ENCODE peak calls at places on chromosomes 7 and 10, in seven cellular contexts. B is suprapubic skin, P is OCI-LY7, V is right lobe of liver, S is PC-3, U is neural progenitor cell, Z is A549. D is an unnamed sample. For H3K9me3, the result is how much of the 10 kb centered on the place peaks cover.

GRCh38 chr7:74187915-74188675 is 13.9 kb downstream of the EIF4H start:
- DNase-seq in B (no peak), S (peak), U (no peak), Z (no peak), V (no peak), P (no peak), D (no peak)

GRCh38 chr10:49187044-49187484 is 1.1 kb downstream of the TMEM273 start:
- DNase-seq in V (no peak), B (no peak), Z (no peak), S (no peak), U (no peak), P (no peak), D (no peak)

GRCh38 chr7:51324206-51324884 is 7.7 kb upstream of the COBL start:
- DNase-seq in U (no peak), P (no peak), V (no peak), Z (no peak), S (no peak), B (no peak), D (no peak)

GRCh38 chr7:116809636-116810266 is 52.6 kb upstream of the CAPZA2 start:
- DNase-seq in P (peak), U (peak), V (no peak), Z (no peak), B (no peak), S (peak), D (peak)

GRCh38 chr7:106346678-106347217 is 62.0 kb upstream of the NAMPT start:
- DNase-seq in V (no peak), P (no peak), U (no peak), B (no peak), S (peak), Z (peak), D (no peak)

GRCh38 chr7:151705744-151706567 is 171.0 kb downstream of the PRKAG2 start:
- DNase-seq in B (no peak), V (no peak), S (peak), Z (peak), P (peak), U (peak), D (peak)

GRCh38 chr10:43671659-43672555 is 23.2 kb upstream of the ZNF32 start:
- DNase-seq in V (no peak), Z (peak), S (peak), B (no peak), U (peak), P (peak), D (peak)

GRCh38 chr7:44184221-44184873 is 4.9 kb downstream of the GCK start:
- DNase-seq in P (no peak), V (no peak), S (peak), B (no peak), Z (peak), U (peak), D (peak)

GRCh38 chr7:155216475-155217272 is 81.0 kb upstream of the INSIG1 start:
- DNase-seq in S (peak), P (no peak), V (no peak), Z (no peak), U (no peak), B (peak), D (no peak)

GRCh38 chr7:2151235-2151634 is 81.5 kb downstream of the MAD1L1 start:
- DNase-seq in B (no peak), P (no peak), Z (no peak), S (no peak), V (peak), U (no peak), D (no peak)

GRCh38 chr7:26612742-26613141 is 251.6 kb downstream of the SKAP2 start:
- DNase-seq in S (peak), B (no peak), V (no peak), Z (no peak), P (no peak), U (no peak), D (no peak)

GRCh38 chr10:120217736-120218135 is 239.3 kb upstream of the PLPP4 start:
- DNase-seq in P (no peak), Z (no peak), U (no peak), B (no peak), V (no peak), S (no peak), D (peak)

GRCh38 chr10:124701435-124701834 is 42.7 kb downstream of the FAM53B start:
- DNase-seq in U (no peak), Z (no peak), S (no peak), P (no peak), V (peak), B (no peak), D (no peak)

GRCh38 chr10:100654835-100655759 is 90.3 kb upstream of the PAX2 start:
- DNase-seq in S (no peak), B (no peak), U (peak), Z (no peak), V (no peak), P (no peak), D (peak)

GRCh38 chr10:49645417-49646255 is 31.8 kb downstream of the CHAT start:
- DNase-seq in U (peak), B (no peak), S (no peak), V (no peak), Z (no peak), P (no peak), D (no peak)

GRCh38 chr7:104267701-104268368 is 60.0 kb upstream of the ORC5 start:
- DNase-seq in P (peak), B (no peak), U (no peak), V (no peak), S (peak), Z (peak), D (no peak)

GRCh38 chr7:148772297-148773089 is 73.8 kb downstream of the CUL1 start:
- DNase-seq in U (no peak), Z (peak), P (no peak), V (no peak), S (peak), B (no peak), D (peak)

GRCh38 chr7:55018361-55019328 is at the start of gene EGFR:
- DNase-seq in U (peak), S (peak), Z (peak), P (no peak), B (peak), V (peak), D (peak)

GRCh38 chr10:59002011-59002410 is 174.4 kb upstream of the PHYHIPL start:
- DNase-seq in Z (no peak), V (no peak), U (no peak), P (no peak), B (no peak), S (no peak), D (no peak)

GRCh38 chr7:74292757-74293576 is 3.8 kb downstream of the CLIP2 start:
- DNase-seq in S (no peak), P (no peak), U (no peak), V (no peak), B (no peak), Z (no peak), D (no peak)

GRCh38 chr10:47059606-47060311 is 148.5 kb downstream of the PTPN20 start:
- DNase-seq in U (no peak), S (no peak), P (no peak), Z (no peak), B (no peak), V (no peak), D (no peak)

GRCh38 chr10:91381562-91381923 is 28.6 kb upstream of the HECTD2 start:
- DNase-seq in Z (no peak), V (no peak), U (peak), S (no peak), P (no peak), B (no peak), D (no peak)

GRCh38 chr7:49717547-49717946 is 55.9 kb upstream of the VWC2 start:
- DNase-seq in P (no peak), Z (no peak), S (no peak), V (no peak), B (no peak), U (no peak), D (no peak)

GRCh38 chr7:158809596-158809995 is 19.7 kb downstream of the ESYT2 start:
- DNase-seq in S (no peak), Z (no peak), V (no peak), B (no peak), P (no peak), U (no peak), D (no peak)

GRCh38 chr7:158810846-158811245 is 18.5 kb downstream of the ESYT2 start:
- DNase-seq in S (no peak), P (no peak), B (no peak), V (no peak), Z (no peak), U (no peak), D (no peak)

GRCh38 chr7:158805937-158806336 is 23.4 kb downstream of the ESYT2 start:
- DNase-seq in P (peak), Z (no peak), S (no peak), V (no peak), B (no peak), U (no peak), D (no peak)

GRCh38 chr7:158805414-158805813 is 23.9 kb downstream of the ESYT2 start:
- DNase-seq in Z (no peak), P (no peak), U (no peak), B (no peak), S (no peak), V (no peak), D (no peak)

GRCh38 chr7:158808126-158808525 is 21.2 kb downstream of the ESYT2 start:
- DNase-seq in B (no peak), P (no peak), V (no peak), S (no peak), Z (no peak), U (no peak), D (no peak)
- H3K9me3 ChIP-seq in B (under half), P (under half), V (under half), S (under half), Z (under half), U (under half), D (under half)

GRCh38 chr7:84492565-84493034 is 298.0 kb upstream of the SEMA3A start:
- DNase-seq in B (peak), P (no peak), V (no peak), Z (no peak), U (no peak), S (no peak), D (peak)

GRCh38 chr7:84492128-84492527 is 297.5 kb upstream of the SEMA3A start:
- DNase-seq in P (no peak), V (no peak), U (peak), Z (no peak), B (no peak), S (no peak), D (no peak)

DNA sequence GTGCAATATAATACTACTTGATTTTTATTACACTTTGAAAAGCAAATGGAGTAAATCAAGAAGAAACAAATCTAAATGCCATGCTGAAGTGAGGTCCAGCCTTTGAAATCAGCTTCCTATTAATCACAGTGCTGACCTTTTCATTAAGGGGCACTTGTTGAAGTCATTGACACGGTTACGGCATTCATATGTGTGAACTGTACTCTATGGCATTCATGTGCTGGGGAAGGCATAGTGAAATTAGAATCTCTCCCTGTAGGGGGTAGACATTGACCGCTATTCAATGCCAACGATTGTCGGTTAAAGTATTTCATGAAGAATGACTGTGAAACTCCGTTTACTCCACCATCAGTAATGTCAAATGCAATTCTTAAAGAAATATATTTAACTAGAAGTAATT is 296.1 kb upstream of the SEMA3A start:
- DNase-seq in V (no peak), B (no peak), P (no peak), Z (no peak), S (no peak), U (no peak), D (no peak)
- TF ChIP-seq CTCF in V (no peak), B (no peak), P (no peak), Z (no peak), S (no peak), U (no peak), D (no peak)

GRCh38 chr7:100974021-100974420 is 4.7 kb downstream of the MUC12 start:
- DNase-seq in Z (no peak), S (peak), B (no peak), P (no peak), V (no peak), U (no peak), D (no peak)
- H3K27ac ChIP-seq in Z (peak), S (no peak), B (no peak), P (no peak), V (no peak), U (no peak), D (no peak)

DNA sequence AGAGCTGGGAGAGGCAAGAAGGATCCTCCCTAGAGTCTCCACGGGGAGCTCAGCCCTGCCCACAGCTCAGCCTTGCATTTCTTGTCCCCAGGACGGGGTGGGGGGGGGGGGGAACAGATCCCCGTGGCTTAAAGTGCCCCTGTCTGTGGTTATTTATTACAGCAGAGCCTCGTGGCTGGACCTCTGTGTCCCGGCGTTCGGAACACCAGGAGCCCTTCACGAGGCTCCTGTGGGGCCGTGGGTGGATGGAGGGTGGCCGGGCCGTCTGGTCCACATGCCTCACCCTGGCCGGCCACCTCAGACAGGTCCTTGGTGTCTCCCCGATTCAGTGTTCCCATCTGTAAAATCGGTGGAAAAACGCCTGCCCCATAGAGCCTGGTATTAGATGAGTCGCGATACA is 37.9 kb downstream of the FAM20C start:
- DNase-seq in V (no peak), P (no peak), B (no peak), Z (no peak), S (no peak), U (no peak), D (no peak)
- H3K9me3 ChIP-seq in V (under half), P (under half), B (under half), Z (under half), S (under half), U (under half), D (under half)

GRCh38 chr10:72330059-72330426 is 24.7 kb downstream of the DNAJB12 start:
- DNase-seq in Z (no peak), S (no peak), P (no peak), U (no peak), B (no peak), V (no peak), D (no peak)

GRCh38 chr10:72333111-72334012 is 21.4 kb downstream of the DNAJB12 start:
- DNase-seq in B (no peak), S (no peak), V (no peak), P (no peak), Z (no peak), U (no peak), D (no peak)

GRCh38 chr10:72332423-72333110 is 22.2 kb downstream of the DNAJB12 start:
- DNase-seq in B (no peak), Z (no peak), P (peak), S (no peak), U (no peak), V (no peak), D (peak)

GRCh38 chr10:72329290-72330058 is 25.2 kb downstream of the DNAJB12 start:
- DNase-seq in B (peak), U (peak), Z (no peak), V (no peak), S (no peak), P (peak), D (no peak)

GRCh38 chr10:72331575-72332422 is 22.9 kb downstream of the DNAJB12 start:
- DNase-seq in V (peak), B (no peak), Z (no peak), U (peak), P (peak), S (peak), D (no peak)
- TF ChIP-seq CTCF in V (peak), B (peak), Z (no peak), U (peak), P (peak), S (no peak), D (no peak)

GRCh38 chr10:118255355-118255754 is 86.8 kb downstream of the FAM204A start:
- DNase-seq in S (no peak), U (no peak), Z (no peak), P (no peak), B (no peak), V (no peak), D (peak)
- H3K27ac ChIP-seq in S (no peak), U (no peak), Z (no peak), P (no peak), B (no peak), V (no peak), D (no peak)

D was measured in WERI-Rb-1.